ENCODE peak calls at places on chromosomes 1 and 21, in six cellular contexts. K is stomach, O is psoas muscle, C is cardiac muscle cell, H is hepatocyte, G is left lung. N is an unnamed sample.

GRCh38 chr1:61330018-61330417 is 247.7 kb downstream of the NFIA start:
- DNase-seq in O (no peak), H (no peak), C (no peak), G (no peak), K (no peak), N (no peak)

GRCh38 chr1:232962761-232963357 is 12.4 kb downstream of the NTPCR start:
- DNase-seq in G (no peak), C (peak; percentile 61), H (no peak), O (no peak), K (no peak), N (no peak)

GRCh38 chr1:234893359-234893724 is 235.3 kb downstream of the TOMM20 start:
- DNase-seq in K (no peak), G (no peak), H (no peak), O (no peak), C (no peak), N (no peak)

GRCh38 chr21:38970765-38971164 is 165.0 kb downstream of the ETS2 start:
- DNase-seq in H (no peak), K (no peak), O (no peak), C (no peak), G (no peak), N (no peak)

GRCh38 chr1:19918057-19918456 is 5.4 kb downstream of the PLA2G2E start:
- DNase-seq in O (peak; percentile 86), H (peak; percentile 93), C (peak; percentile 91), K (peak; percentile 85), G (peak; percentile 72), N (peak; percentile 57)

GRCh38 chr1:205981257-205981656 is 21.9 kb downstream of the RAB7B start:
- DNase-seq in K (no peak), O (no peak), G (no peak), C (no peak), H (no peak), N (no peak)

GRCh38 chr1:185420588-185421081 is 103.6 kb upstream of the IVNS1ABP start:
- DNase-seq in O (no peak), K (no peak), C (no peak), G (no peak), H (no peak), N (no peak)

GRCh38 chr1:20227704-20228103 is 41.4 kb upstream of the PLA2G2C start:
- DNase-seq in C (no peak), H (no peak), O (no peak), K (no peak), G (no peak), N (no peak)

GRCh38 chr21:46237474-46237873 is 8.9 kb upstream of the LSS start:
- DNase-seq in G (no peak), K (no peak), H (no peak), C (no peak), O (no peak), N (no peak)

GRCh38 chr1:43570307-43570706 is 39.6 kb downstream of the PTPRF start:
- DNase-seq in G (no peak), O (no peak), H (no peak), C (no peak), K (no peak), N (no peak)

GRCh38 chr1:59179673-59180072 is 117.2 kb upstream of the FGGY start:
- DNase-seq in G (no peak), H (no peak), O (no peak), C (no peak), K (no peak), N (no peak)

GRCh38 chr1:59178803-59179202 is 118.1 kb upstream of the FGGY start:
- DNase-seq in H (no peak), K (no peak), O (peak; percentile 54), C (no peak), G (no peak), N (no peak)

GRCh38 chr1:59177756-59178155 is 119.1 kb upstream of the FGGY start:
- DNase-seq in C (no peak), K (no peak), G (no peak), H (no peak), O (no peak), N (no peak)

GRCh38 chr1:59180715-59181114 is 116.2 kb upstream of the FGGY start:
- DNase-seq in C (no peak), K (no peak), O (no peak), H (no peak), G (no peak), N (no peak)

GRCh38 chr1:59178339-59178744 is 118.6 kb upstream of the FGGY start:
- DNase-seq in O (peak; percentile 81), K (no peak), H (peak; percentile 41), C (no peak), G (no peak), N (no peak)
- H3K27ac ChIP-seq in O (no peak overlapping the region), K (peak overlapping the region; percentile 66), H (peak overlapping the region; percentile 56), C (no peak overlapping the region), G (peak overlapping the region; percentile 26), N (no peak overlapping the region)

GRCh38 chr1:17561561-17561985 is 22.1 kb downstream of the ARHGEF10L start:
- DNase-seq in C (peak; percentile 44), O (peak; percentile 73), K (peak; percentile 63), H (no peak), G (peak; percentile 51), N (peak; percentile 58)

GRCh38 chr1:17562375-17562774 is 22.9 kb downstream of the ARHGEF10L start:
- DNase-seq in G (no peak), H (no peak), K (no peak), C (no peak), O (no peak), N (no peak)

GRCh38 chr1:17564458-17565393 is 25.2 kb downstream of the ARHGEF10L start:
- DNase-seq in O (no peak), H (no peak), G (no peak), C (no peak), K (peak; percentile 84), N (no peak)

GRCh38 chr1:17565551-17565971 is 26.1 kb downstream of the ARHGEF10L start:
- DNase-seq in K (no peak), C (no peak), H (no peak), O (no peak), G (no peak), N (no peak)

DNA sequence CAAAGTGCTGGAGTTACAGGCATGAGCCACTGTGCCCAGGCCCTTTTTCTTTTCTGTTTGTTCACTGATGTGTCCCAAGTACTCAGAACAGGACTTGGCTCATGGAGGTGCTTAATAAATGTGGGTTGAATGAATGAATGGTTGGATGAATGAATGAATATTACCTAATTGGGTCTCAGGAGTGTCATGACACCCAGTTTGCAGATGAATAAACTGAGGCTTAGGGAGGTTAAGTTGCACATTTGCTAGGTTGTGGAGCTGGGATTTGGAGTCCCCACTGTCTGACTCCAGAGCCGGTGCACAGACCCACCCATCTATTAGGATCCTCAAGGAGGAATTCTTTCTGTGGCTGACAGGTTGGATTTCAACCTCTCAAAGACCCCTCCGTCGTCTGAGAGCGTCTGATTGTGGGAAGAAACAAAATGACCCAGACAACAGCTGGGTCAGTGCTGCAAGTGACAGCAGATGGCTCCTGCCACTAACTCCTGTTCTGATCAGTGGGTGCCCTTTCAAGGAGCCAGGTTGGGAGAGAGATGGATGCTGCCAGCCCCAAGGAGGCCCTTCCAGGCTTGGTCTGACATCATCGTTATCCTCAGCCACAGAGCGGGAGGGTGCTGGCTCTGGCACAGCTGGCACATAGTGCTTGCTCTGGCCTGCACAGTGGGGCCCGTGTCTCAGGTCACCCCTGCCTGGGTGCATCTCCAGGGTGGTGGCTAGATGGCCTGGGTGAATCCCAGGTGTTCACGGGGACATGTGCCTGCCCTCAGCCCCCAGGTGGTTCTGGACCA is 24.2 kb downstream of the ARHGEF10L start:
- DNase-seq in C (no peak), G (no peak), H (no peak), K (no peak), O (peak; percentile 87), N (no peak)
- H3K4me1 ChIP-seq in C (peaks cover 6% of the 10 kb centered on the region), G (peaks cover 21% of the 10 kb centered on the region), H (peaks cover 35% of the 10 kb centered on the region), K (peaks cover 100% of the 10 kb centered on the region), O (peaks cover 65% of the 10 kb centered on the region), N (peaks cover 53% of the 10 kb centered on the region)

GRCh38 chr1:40397258-40397657 is 23.7 kb downstream of the SMAP2 start:
- DNase-seq in K (no peak), H (no peak), O (no peak), G (no peak), C (no peak), N (no peak)

GRCh38 chr1:40393173-40393572 is 19.6 kb downstream of the SMAP2 start:
- DNase-seq in H (no peak), K (no peak), C (no peak), O (no peak), G (no peak), N (no peak)

GRCh38 chr1:40394456-40395172 is 21.1 kb downstream of the SMAP2 start:
- DNase-seq in K (no peak), H (no peak), O (no peak), G (no peak), C (peak; percentile 28), N (no peak)

GRCh38 chr1:40395211-40396175 is 22.0 kb downstream of the SMAP2 start:
- DNase-seq in C (no peak), K (no peak), O (no peak), G (no peak), H (no peak), N (no peak)

GRCh38 chr1:40396420-40396819 is 22.9 kb downstream of the SMAP2 start:
- DNase-seq in K (no peak), H (no peak), G (no peak), C (no peak), O (no peak), N (no peak)
- H3K27ac ChIP-seq in K (peak overlapping the region; percentile 88), H (no peak overlapping the region), G (peak overlapping the region; percentile 37), C (no peak overlapping the region), O (no peak overlapping the region), N (no peak overlapping the region)

DNA sequence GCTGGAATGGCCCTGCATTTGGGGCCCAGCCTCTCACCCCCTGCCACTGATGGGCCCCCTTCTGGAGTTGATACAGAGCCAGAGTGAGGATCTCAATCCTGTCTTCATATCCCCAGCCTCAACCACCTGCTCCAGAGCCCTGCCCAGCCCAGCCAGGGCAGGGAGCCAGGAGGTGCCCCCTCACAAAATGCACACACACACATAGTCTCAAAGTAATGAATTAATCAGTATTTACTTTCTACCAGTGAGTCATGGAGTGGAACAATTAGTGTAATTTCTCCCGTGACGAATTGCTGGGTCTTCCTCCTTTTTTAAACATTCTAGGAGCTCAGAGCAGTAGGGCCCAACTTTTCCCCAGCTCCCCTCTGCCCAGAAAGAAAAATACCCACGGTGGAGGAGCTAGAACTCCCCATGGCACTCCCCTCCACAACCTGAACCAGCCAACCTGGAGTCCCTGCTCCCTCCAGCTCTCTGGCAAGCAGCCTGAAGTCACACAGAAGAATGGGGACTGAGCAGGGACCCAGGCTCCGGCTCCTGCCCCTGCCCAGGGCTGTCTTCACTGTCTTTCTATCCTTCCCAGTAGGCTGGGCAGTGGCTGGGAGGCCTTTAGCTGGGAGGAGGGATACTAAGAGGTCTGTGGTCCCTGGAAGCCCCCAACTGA is 29.3 kb downstream of the SDC3 start:
- DNase-seq in O (no peak), H (no peak), C (no peak), K (peak; percentile 40), G (no peak), N (no peak)
- H3K4me1 ChIP-seq in O (no peaks in the 10 kb centered on the region), H (peaks cover 11% of the 10 kb centered on the region), C (no peaks in the 10 kb centered on the region), K (peaks cover 63% of the 10 kb centered on the region), G (peaks cover 16% of the 10 kb centered on the region), N (no peaks in the 10 kb centered on the region)

N was measured in PC-9.